ENCODE peak calls at places on chromosomes 12 and 14, in nine cellular contexts. S, Y, L, C, J, V, M, P and I are unnamed samples.

GRCh38 chr12:48084066-48084465 is 21.8 kb downstream of the SENP1 start:
- DNase-seq in S (no peak), Y (peak; percentile 62), L (no peak), C (no peak), J (no peak), V (no peak), M (no peak), P (no peak), I (no peak)

GRCh38 chr12:120093592-120094355 is 22.8 kb downstream of the RAB35 start:
- DNase-seq in S (no peak), Y (peak; percentile 55), L (no peak), C (no peak), J (no peak), V (no peak), M (no peak), P (no peak), I (peak; percentile 73)

GRCh38 chr12:42237052-42237852 is 796 bp downstream of the YAF2 start:
- DNase-seq in S (peak; percentile 86), Y (peak; percentile 80), L (no peak), C (peak; percentile 67), J (peak; percentile 72), V (peak; percentile 89), M (peak; percentile 69), P (peak; percentile 78), I (peak; percentile 84)

GRCh38 chr12:131388164-131388795 is 322.6 kb upstream of the SFSWAP start:
- DNase-seq in S (no peak), Y (no peak), L (no peak), C (no peak), J (no peak), V (no peak), M (no peak), P (no peak), I (no peak)

GRCh38 chr14:41609704-41610183 is 3.1 kb downstream of the LRFN5 start:
- DNase-seq in S (no peak), Y (peak; percentile 59), L (no peak), C (no peak), J (peak; percentile 37), V (no peak), M (no peak), P (no peak), I (peak; percentile 69)

GRCh38 chr14:64873506-64874220 is 6.0 kb downstream of the SPTB start:
- DNase-seq in S (no peak), Y (peak; percentile 28), L (no peak), C (no peak), J (no peak), V (no peak), M (peak; percentile 15), P (peak; percentile 60), I (no peak)

GRCh38 chr14:66038214-66038977 is 447.8 kb upstream of the CCDC196 start:
- DNase-seq in S (no peak), Y (peak; percentile 52), L (no peak), C (peak; percentile 2), J (no peak), V (no peak), M (peak; percentile 16), P (no peak), I (no peak)

GRCh38 chr12:108338915-108339657 is at the start of gene CMKLR1:
- DNase-seq in S (peak; percentile 43), Y (no peak), L (no peak), C (no peak), J (no peak), V (no peak), M (no peak), P (no peak), I (peak; percentile 72)

GRCh38 chr14:104820669-104821228 is 19.8 kb downstream of the ZBTB42 start:
- DNase-seq in S (no peak), Y (peak; percentile 83), L (no peak), C (peak; percentile 75), J (no peak), V (no peak), M (peak; percentile 62), P (peak; percentile 60), I (peak; percentile 80)

GRCh38 chr14:103127356-103127755 is 4.1 kb downstream of the TNFAIP2 start:
- DNase-seq in S (no peak), Y (no peak), L (no peak), C (no peak), J (no peak), V (no peak), M (no peak), P (no peak), I (peak; percentile 76)

GRCh38 chr14:103126873-103127304 is 3.6 kb downstream of the TNFAIP2 start:
- DNase-seq in S (no peak), Y (no peak), L (no peak), C (no peak), J (peak; percentile 70), V (no peak), M (no peak), P (no peak), I (no peak)

GRCh38 chr14:103128631-103129300 is 5.5 kb downstream of the TNFAIP2 start:
- DNase-seq in S (no peak), Y (no peak), L (no peak), C (no peak), J (no peak), V (no peak), M (no peak), P (no peak), I (no peak)

GRCh38 chr14:103129301-103130016 is 6.2 kb downstream of the TNFAIP2 start:
- DNase-seq in S (no peak), Y (no peak), L (no peak), C (no peak), J (no peak), V (no peak), M (no peak), P (no peak), I (no peak)

GRCh38 chr14:103127861-103128598 is 4.8 kb downstream of the TNFAIP2 start:
- DNase-seq in S (no peak), Y (no peak), L (no peak), C (no peak), J (no peak), V (no peak), M (no peak), P (no peak), I (peak; percentile 80)
- TF ChIP-seq CTCF in S (no peak), Y (no peak), L (no peak), C (no peak), J (no peak), V (no peak), M (no peak), P (no peak), I (no peak)

GRCh38 chr12:92927436-92928116 is 1.5 kb downstream of the EEA1 start:
- DNase-seq in S (peak; percentile 33), Y (peak; percentile 75), L (no peak), C (peak; percentile 75), J (no peak), V (peak; percentile 53), M (peak; percentile 60), P (peak; percentile 58), I (no peak)

GRCh38 chr12:92928431-92928961 is 599 bp downstream of the EEA1 start:
- DNase-seq in S (peak; percentile 21), Y (peak; percentile 26), L (peak; percentile 25), C (peak; percentile 21), J (no peak), V (no peak), M (peak; percentile 28), P (no peak), I (peak; percentile 78)

GRCh38 chr12:92930421-92930820 is 1.3 kb upstream of the EEA1 start:
- DNase-seq in S (no peak), Y (peak; percentile 19), L (no peak), C (no peak), J (no peak), V (no peak), M (no peak), P (no peak), I (no peak)

GRCh38 chr12:92929957-92930356 is 862 bp upstream of the EEA1 start:
- DNase-seq in S (no peak), Y (no peak), L (no peak), C (no peak), J (no peak), V (peak; percentile 8), M (no peak), P (no peak), I (no peak)

DNA sequence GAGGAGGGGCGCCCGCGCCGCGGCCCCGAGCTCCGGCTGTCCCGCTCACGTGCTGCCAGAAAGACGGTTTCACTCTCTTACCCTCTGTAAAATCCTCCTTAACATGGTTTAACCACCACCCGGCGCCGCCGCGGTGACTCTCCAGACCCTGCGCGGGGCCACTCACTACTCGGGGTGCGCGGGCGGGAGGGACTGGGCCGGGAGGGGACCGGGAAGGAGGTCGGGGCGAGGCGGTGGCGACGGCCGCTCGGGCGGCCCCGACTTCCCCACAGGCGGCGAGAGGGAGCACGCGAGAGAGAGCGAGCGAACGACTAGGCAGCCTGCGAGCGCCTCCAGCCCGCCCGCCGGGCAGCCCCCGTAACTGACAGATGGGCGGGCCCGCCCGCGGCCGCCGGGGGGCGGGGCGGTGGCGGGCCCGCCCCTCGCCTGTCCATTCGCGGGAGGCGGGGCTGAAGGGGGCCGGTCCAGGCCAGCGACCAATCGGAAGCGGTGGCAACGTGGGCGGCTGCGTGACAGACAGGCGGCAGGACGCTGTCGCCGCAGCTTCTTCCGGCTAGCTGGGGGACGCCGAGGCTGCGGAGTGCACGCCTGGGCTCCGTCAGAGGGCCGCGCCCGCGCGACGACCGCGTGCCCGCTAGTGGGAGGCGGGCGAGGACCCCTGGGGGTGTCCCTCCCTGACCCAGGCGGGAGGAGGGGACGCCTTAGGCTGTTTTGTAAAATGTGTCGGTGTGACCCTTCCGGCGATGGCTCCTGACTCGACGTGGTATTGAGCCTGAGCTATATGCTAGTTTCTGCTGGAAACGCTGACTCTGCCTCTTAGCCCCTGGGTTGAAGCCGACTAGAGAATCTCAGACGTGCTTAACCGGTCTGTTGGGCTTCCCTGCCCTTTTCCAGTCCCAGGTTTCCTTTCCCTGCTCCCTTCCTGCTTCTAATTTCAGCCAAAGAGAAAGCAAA is at the start of gene EEA1:
- DNase-seq in S (peak; percentile 99), Y (peak; percentile 97), L (peak; percentile 78), C (peak; percentile 97), J (peak; percentile 91), V (peak; percentile 97), M (peak; percentile 94), P (peak; percentile 96), I (peak; percentile 97)
- TF ChIP-seq CTCF in S (peak; percentile 28), Y (no peak), L (no peak), C (no peak), J (peak; percentile 18), V (peak; percentile 10), M (no peak), P (peak; percentile 56), I (peak; percentile 28)

DNA sequence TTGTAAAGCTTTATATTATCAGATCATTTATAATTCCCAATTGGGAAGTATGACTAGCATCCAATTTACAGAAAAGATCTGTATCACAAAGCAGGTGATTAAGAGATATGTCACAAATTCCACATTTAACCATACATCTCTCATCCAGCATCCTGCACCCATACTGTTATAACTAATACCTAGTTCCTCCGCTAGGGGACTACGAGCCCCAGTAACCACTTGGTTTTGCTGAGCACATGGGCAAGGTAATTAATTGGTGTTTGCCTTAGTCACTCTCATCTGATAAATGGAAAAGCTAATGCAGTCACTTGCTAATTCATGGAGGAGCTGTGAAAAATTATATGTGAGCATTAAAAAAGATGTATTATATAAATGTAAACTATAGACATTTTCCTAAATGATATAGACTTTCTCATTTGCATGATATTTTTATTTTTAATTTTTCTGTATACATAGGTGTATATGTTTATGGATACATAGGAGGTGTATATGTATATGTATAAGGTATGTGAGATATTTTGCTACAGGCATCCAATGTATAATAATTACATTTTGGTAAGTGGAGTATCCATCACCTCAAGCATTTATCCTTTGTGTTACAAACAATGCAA is 1031.8 kb downstream of the GALC start:
- DNase-seq in S (no peak), Y (no peak), L (no peak), C (no peak), J (no peak), V (peak; percentile 7), M (no peak), P (no peak), I (no peak)
- TF ChIP-seq CTCF in S (peak; percentile 23), Y (no peak), L (no peak), C (peak; percentile 32), J (peak; percentile 52), V (peak; percentile 38), M (peak; percentile 44), P (peak; percentile 53), I (no peak)

GRCh38 chr12:11892065-11892391 is 178.7 kb upstream of the BCL2L14 start:
- DNase-seq in S (no peak), Y (no peak), L (no peak), C (no peak), J (no peak), V (no peak), M (no peak), P (no peak), I (no peak)
- TF ChIP-seq CTCF in S (no peak), Y (peak; percentile 36), L (no peak), C (peak; percentile 18), J (peak; percentile 60), V (no peak), M (no peak), P (peak; percentile 59), I (no peak)